ENCODE peak calls at places on chromosome 11, in nine cellular contexts. T is ovary, Q is dorsolateral prefrontal cortex, N is Peyer's patch, X is progenitor cell of endocrine pancreas, L is neural crest cell, Y is nephron progenitor cell, H is endothelial cell, B is mucosa of descending colon. W is an unnamed sample.

GRCh38 chr11:2166091-2166851 is 5.3 kb upstream of the INS start:
- DNase-seq in T (peak), Q (no peak), N (no peak), X (peak), L (peak), Y (peak), H (peak), B (no peak), W (peak)

GRCh38 chr11:16825091-16825490 is 86.6 kb downstream of the C11orf58 start:
- DNase-seq in T (no peak), Q (no peak), N (no peak), X (no peak), L (no peak), Y (no peak), H (no peak), B (no peak), W (no peak)

GRCh38 chr11:33735426-33736147 is 636 bp downstream of the CD59 start:
- DNase-seq in T (peak), Q (no peak), N (peak), X (peak), L (no peak), Y (no peak), H (no peak), B (peak), W (peak)

GRCh38 chr11:2587132-2587930 is 112.5 kb downstream of the KCNQ1OT1 start:
- DNase-seq in T (peak), Q (peak), N (no peak), X (peak), L (peak), Y (no peak), H (peak), B (peak), W (peak)

GRCh38 chr11:75276696-75277095 is 36.1 kb downstream of the TPBGL start:
- DNase-seq in T (peak), Q (no peak), N (no peak), X (no peak), L (no peak), Y (no peak), H (no peak), B (no peak), W (peak)

GRCh38 chr11:8671651-8672062 is 10.8 kb downstream of the TRIM66 start:
- DNase-seq in T (peak), Q (no peak), N (no peak), X (no peak), L (no peak), Y (no peak), H (no peak), B (no peak), W (no peak)

GRCh38 chr11:107683807-107684206 is 28.0 kb downstream of the SLN start:
- DNase-seq in T (no peak), Q (no peak), N (no peak), X (no peak), L (no peak), Y (no peak), H (peak), B (no peak), W (no peak)

GRCh38 chr11:7170431-7170830 is 81.3 kb upstream of the SYT9 start:
- DNase-seq in T (no peak), Q (no peak), N (no peak), X (no peak), L (no peak), Y (no peak), H (no peak), B (no peak), W (no peak)

GRCh38 chr11:110317516-110317932 is 21.1 kb upstream of the RDX start:
- DNase-seq in T (no peak), Q (no peak), N (no peak), X (no peak), L (no peak), Y (no peak), H (no peak), B (no peak), W (no peak)

GRCh38 chr11:124889692-124890091 is 8.0 kb downstream of the ROBO4 start:
- DNase-seq in T (no peak), Q (no peak), N (no peak), X (no peak), L (no peak), Y (no peak), H (no peak), B (no peak), W (no peak)

GRCh38 chr11:116693206-116694016 is 79.4 kb downstream of the BUD13 start:
- DNase-seq in T (no peak), Q (no peak), N (peak), X (no peak), L (no peak), Y (no peak), H (no peak), B (peak), W (no peak)

GRCh38 chr11:83456075-83456474 is 169.9 kb upstream of the CCDC90B start:
- DNase-seq in T (no peak), Q (peak), N (no peak), X (peak), L (peak), Y (peak), H (no peak), B (no peak), W (no peak)

GRCh38 chr11:83945953-83946352 is 659.8 kb upstream of the CCDC90B start:
- DNase-seq in T (no peak), Q (no peak), N (no peak), X (no peak), L (no peak), Y (no peak), H (no peak), B (no peak), W (no peak)

GRCh38 chr11:129637473-129637872 is 178.2 kb upstream of the TMEM45B start:
- DNase-seq in T (no peak), Q (no peak), N (no peak), X (no peak), L (no peak), Y (no peak), H (no peak), B (no peak), W (no peak)

GRCh38 chr11:22674470-22675426 is 8.3 kb downstream of the GAS2 start:
- DNase-seq in T (no peak), Q (no peak), N (no peak), X (no peak), L (no peak), Y (no peak), H (no peak), B (no peak), W (no peak)

GRCh38 chr11:130131957-130132850 is 27.4 kb upstream of the ST14 start:
- DNase-seq in T (no peak), Q (no peak), N (no peak), X (no peak), L (peak), Y (peak), H (peak), B (no peak), W (peak)

GRCh38 chr11:84558085-84558905 is 1068.8 kb downstream of the DLG2 start:
- DNase-seq in T (no peak), Q (no peak), N (no peak), X (no peak), L (peak), Y (peak), H (peak), B (no peak), W (no peak)

GRCh38 chr11:105449100-105449734 is 160.7 kb upstream of the GRIA4 start:
- DNase-seq in T (no peak), Q (no peak), N (no peak), X (no peak), L (no peak), Y (no peak), H (no peak), B (no peak), W (no peak)

GRCh38 chr11:70187771-70188170 is 15.3 kb upstream of the FADD start:
- DNase-seq in T (no peak), Q (no peak), N (no peak), X (no peak), L (no peak), Y (no peak), H (no peak), B (no peak), W (no peak)

GRCh38 chr11:111620518-111620917 is 18.3 kb downstream of the SIK2 start:
- DNase-seq in T (no peak), Q (no peak), N (no peak), X (no peak), L (no peak), Y (no peak), H (no peak), B (no peak), W (no peak)

GRCh38 chr11:93536346-93536871 is 6.8 kb downstream of the SMCO4 start:
- DNase-seq in T (no peak), Q (no peak), N (no peak), X (no peak), L (no peak), Y (no peak), H (no peak), B (no peak), W (no peak)

GRCh38 chr11:12164061-12165014 is 53.9 kb downstream of the MICAL2 start:
- DNase-seq in T (no peak), Q (no peak), N (no peak), X (no peak), L (no peak), Y (no peak), H (no peak), B (no peak), W (no peak)

GRCh38 chr11:468493-468892 is 18.4 kb downstream of the PTDSS2 start:
- DNase-seq in T (no peak), Q (no peak), N (no peak), X (no peak), L (no peak), Y (no peak), H (no peak), B (no peak), W (no peak)

GRCh38 chr11:35751664-35752061 is 89.1 kb downstream of the TRIM44 start:
- DNase-seq in T (no peak), Q (no peak), N (no peak), X (no peak), L (no peak), Y (no peak), H (no peak), B (no peak), W (no peak)

GRCh38 chr11:96303067-96303466 is 39.9 kb downstream of the MAML2 start:
- DNase-seq in T (no peak), Q (no peak), N (no peak), X (no peak), L (no peak), Y (no peak), H (no peak), B (no peak), W (no peak)

GRCh38 chr11:63698976-63699733 is 17.9 kb downstream of the RTN3 start:
- DNase-seq in T (no peak), Q (no peak), N (no peak), X (no peak), L (no peak), Y (no peak), H (no peak), B (no peak), W (no peak)

GRCh38 chr11:72584293-72584921 is 89.8 kb downstream of the PDE2A start:
- DNase-seq in T (peak), Q (peak), N (peak), X (no peak), L (no peak), Y (peak), H (peak), B (peak), W (peak)

GRCh38 chr11:27611390-27611789 is 88.9 kb downstream of the BDNF start:
- DNase-seq in T (no peak), Q (no peak), N (no peak), X (no peak), L (no peak), Y (no peak), H (no peak), B (no peak), W (no peak)

GRCh38 chr11:31816467-31817053 is 5.4 kb upstream of the PAX6 start:
- DNase-seq in T (no peak), Q (no peak), N (peak), X (no peak), L (no peak), Y (peak), H (no peak), B (no peak), W (no peak)

GRCh38 chr11:10926801-10927200 is 68.9 kb upstream of the ZBED5 start:
- DNase-seq in T (no peak), Q (no peak), N (no peak), X (no peak), L (no peak), Y (no peak), H (no peak), B (no peak), W (no peak)

GRCh38 chr11:37595845-37596244 is 997.8 kb upstream of the RAG2 start:
- DNase-seq in T (no peak), Q (no peak), N (no peak), X (no peak), L (no peak), Y (no peak), H (no peak), B (no peak), W (no peak)

GRCh38 chr11:18106688-18107087 is 806 bp upstream of the SAAL1 start:
- DNase-seq in T (no peak), Q (no peak), N (no peak), X (no peak), L (no peak), Y (no peak), H (no peak), B (no peak), W (no peak)

GRCh38 chr11:60116996-60117790 is 28.7 kb downstream of the MS4A2 start:
- DNase-seq in T (no peak), Q (no peak), N (no peak), X (no peak), L (no peak), Y (no peak), H (no peak), B (no peak), W (no peak)

GRCh38 chr11:104781719-104782376 is 116.4 kb downstream of the CASP12 start:
- DNase-seq in T (no peak), Q (no peak), N (no peak), X (no peak), L (no peak), Y (no peak), H (no peak), B (no peak), W (no peak)

GRCh38 chr11:32312206-32312817 is 123.0 kb downstream of the WT1 start:
- DNase-seq in T (no peak), Q (no peak), N (no peak), X (no peak), L (no peak), Y (no peak), H (no peak), B (no peak), W (no peak)

GRCh38 chr11:78714539-78714938 is 139.9 kb upstream of the NARS2 start:
- DNase-seq in T (no peak), Q (no peak), N (no peak), X (no peak), L (no peak), Y (no peak), H (no peak), B (no peak), W (no peak)

GRCh38 chr11:88179141-88179540 is 3.9 kb upstream of the RAB38 start:
- DNase-seq in T (no peak), Q (no peak), N (no peak), X (no peak), L (no peak), Y (no peak), H (no peak), B (no peak), W (no peak)

GRCh38 chr11:1012740-1013627 is 23.5 kb downstream of the MUC6 start:
- DNase-seq in T (no peak), Q (no peak), N (no peak), X (no peak), L (no peak), Y (no peak), H (no peak), B (no peak), W (no peak)

GRCh38 chr11:126790550-126790981 is 210.0 kb downstream of the KIRREL3 start:
- DNase-seq in T (no peak), Q (peak), N (no peak), X (no peak), L (no peak), Y (no peak), H (no peak), B (no peak), W (no peak)
- TF ChIP-seq CTCF in T (no peak), Q (peak), N (no peak), X (no peak), L (no peak), Y (no peak), H (no peak), B (no peak), W (no peak)

DNA sequence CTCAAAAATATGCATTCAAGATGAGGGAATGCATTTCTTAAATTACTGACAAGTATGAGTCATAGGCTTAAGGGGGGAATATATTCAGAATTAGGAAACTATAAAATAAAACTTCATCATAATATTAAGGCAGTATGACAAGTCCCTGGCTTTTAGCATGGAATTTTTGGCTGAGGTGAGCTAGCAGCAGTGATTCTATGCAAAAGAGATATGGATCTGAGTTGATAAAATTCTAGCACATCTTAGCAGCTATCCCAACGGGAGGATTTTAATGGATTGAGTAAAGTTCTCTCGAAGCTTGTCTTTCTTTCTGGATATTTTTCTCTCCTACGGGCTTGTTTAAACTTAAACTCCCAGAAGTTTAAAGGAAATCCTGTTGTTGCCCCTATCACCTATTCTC is 1.2 kb downstream of the OR51Q1 start:
- DNase-seq in T (no peak), Q (no peak), N (no peak), X (no peak), L (no peak), Y (no peak), H (no peak), B (no peak), W (no peak)
- TF ChIP-seq CTCF in T (no peak), Q (no peak), N (no peak), X (no peak), L (no peak), Y (no peak), H (no peak), B (no peak), W (no peak)

DNA sequence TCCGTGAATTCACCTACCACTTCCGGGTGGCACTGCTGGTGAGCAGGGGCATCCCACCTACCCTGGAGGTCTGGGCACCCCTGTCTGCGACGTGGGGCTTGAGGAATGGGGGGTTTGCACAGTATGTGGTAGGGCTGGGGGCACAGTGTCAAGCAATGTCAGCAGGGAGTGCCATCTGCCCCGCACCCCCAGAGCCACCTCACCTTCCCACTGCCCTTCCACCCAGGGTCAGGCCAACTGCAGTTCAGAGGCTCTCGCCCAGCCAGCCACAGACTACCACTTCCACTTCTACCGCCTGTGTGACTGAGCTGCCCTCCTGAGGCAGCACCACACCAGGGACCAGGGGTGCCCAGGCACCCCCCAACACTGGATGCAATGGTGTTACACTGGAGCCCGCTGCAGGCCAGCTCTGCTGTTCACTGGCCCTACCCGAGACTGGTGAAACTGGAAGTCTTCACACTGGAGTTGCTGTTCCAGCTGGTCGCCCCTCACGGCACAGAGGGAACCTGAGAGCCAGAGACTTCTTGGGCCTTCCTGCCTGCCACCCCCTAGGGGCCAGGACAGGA is 6.5 kb downstream of the TMEM258 start:
- DNase-seq in T (no peak), Q (no peak), N (no peak), X (no peak), L (no peak), Y (peak), H (no peak), B (no peak), W (no peak)
- TF ChIP-seq CTCF in T (no peak), Q (no peak), N (no peak), X (no peak), L (no peak), Y (peak), H (no peak), B (no peak), W (no peak)

DNA sequence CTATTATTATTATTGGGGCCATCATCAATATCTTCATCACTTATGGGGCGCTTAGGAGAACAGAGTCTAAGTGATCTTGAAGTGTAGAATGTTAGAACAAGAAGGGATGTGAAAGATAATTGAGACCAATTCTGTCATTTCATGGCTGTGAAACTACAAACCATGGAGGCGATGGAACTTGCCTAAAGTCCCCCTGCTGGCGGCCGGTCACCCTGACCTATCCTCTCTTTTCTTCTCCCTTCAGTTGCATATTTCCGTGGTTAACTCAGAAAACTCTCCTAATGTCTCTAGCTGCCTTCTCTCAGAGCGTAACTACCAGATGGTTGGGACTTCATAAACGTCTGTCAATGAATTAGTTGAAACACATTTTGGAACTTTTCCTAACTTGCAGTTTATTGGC is 6.6 kb upstream of the OR4B1 start:
- DNase-seq in T (no peak), Q (no peak), N (no peak), X (no peak), L (no peak), Y (no peak), H (no peak), B (no peak), W (no peak)
- TF ChIP-seq CTCF in T (no peak), Q (no peak), N (no peak), X (no peak), L (peak), Y (no peak), H (no peak), B (no peak), W (no peak)

DNA sequence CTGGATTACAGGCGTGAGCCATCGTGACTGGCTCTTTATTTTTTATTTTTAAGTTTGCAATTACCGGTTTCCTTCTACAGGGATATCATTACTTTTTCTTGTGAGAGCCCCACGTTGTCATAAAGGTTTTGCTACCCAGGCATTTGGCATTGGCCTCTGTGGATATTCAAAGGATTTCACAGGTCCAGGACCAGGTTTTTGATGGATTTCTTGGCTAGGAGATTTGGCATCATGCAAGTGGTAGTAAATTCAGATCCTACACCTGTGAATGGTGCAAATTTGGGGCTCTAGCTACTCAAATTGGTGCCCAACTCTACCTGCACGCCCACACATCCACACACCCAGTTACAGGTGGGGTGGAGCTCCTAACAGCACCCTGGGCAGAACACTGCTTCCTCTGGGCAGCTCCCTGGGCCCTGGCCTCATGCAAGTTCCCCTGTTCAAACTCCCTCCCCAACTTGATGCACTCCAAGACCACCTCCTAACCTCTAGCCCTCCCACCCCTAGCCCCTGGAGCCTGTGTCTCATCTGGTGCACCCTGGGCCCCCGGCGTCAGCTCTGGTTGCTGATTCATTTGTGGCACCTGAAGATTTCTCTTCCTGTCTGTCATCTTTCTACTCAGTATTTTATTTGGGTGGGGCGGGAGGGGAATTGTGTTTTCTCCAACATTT is 9.3 kb upstream of the MRGPRD start:
- DNase-seq in T (no peak), Q (peak), N (no peak), X (peak), L (no peak), Y (no peak), H (no peak), B (no peak), W (no peak)
- TF ChIP-seq CTCF in T (no peak), Q (no peak), N (no peak), X (no peak), L (no peak), Y (no peak), H (no peak), B (no peak), W (no peak)

GRCh38 chr11:44036811-44037657 is 10.7 kb upstream of the ACCSL start:
- DNase-seq in T (peak), Q (peak), N (peak), X (peak), L (peak), Y (peak), H (peak), B (peak), W (no peak)
- TF ChIP-seq CTCF in T (peak), Q (peak), N (peak), X (peak), L (peak), Y (peak), H (peak), B (peak), W (peak)

W was measured in natural killer cell.